ENCODE peak calls at places on chromosome 17, in four cellular contexts. H, R, Y and P are unnamed samples.
A peak's percentile ranks its signal among the peaks of the same experiment; 100 is the strongest.

GRCh38 chr17:66737524-66737923 is 97.4 kb upstream of the CACNG5 start:
- DNase-seq in R (peak; percentile 12), H (peak; percentile 60), Y (peak; percentile 21), P (peak; percentile 40)

GRCh38 chr17:79892457-79893236 is 53.4 kb upstream of the CBX4 start:
- DNase-seq in Y (no peak), H (no peak), R (no peak), P (peak; percentile 31)

GRCh38 chr17:67044940-67045339 is 586 bp downstream of the CACNG1 start:
- DNase-seq in Y (no peak), R (no peak), H (no peak), P (no peak)

GRCh38 chr17:12403881-12404398 is 261.8 kb upstream of the MYOCD start:
- DNase-seq in Y (no peak), R (no peak), H (no peak), P (no peak)

GRCh38 chr17:82215095-82215971 is 2.7 kb upstream of the CCDC57 start:
- DNase-seq in R (no peak), H (no peak), Y (peak; percentile 5), P (no peak)

GRCh38 chr17:68100000-68100641 is 64.6 kb downstream of the KPNA2 start:
- DNase-seq in R (no peak), H (no peak), Y (no peak), P (no peak)

GRCh38 chr17:14458724-14459123 is 157.8 kb downstream of the HS3ST3B1 start:
- DNase-seq in H (no peak), Y (no peak), R (no peak), P (no peak)

GRCh38 chr17:68512967-68513474 is 791 bp downstream of the PRKAR1A start:
- DNase-seq in R (no peak), H (no peak), Y (peak; percentile 65), P (no peak)

GRCh38 chr17:8420041-8420934 is 15.4 kb upstream of the NDEL1 start:
- DNase-seq in H (peak; percentile 19), R (no peak), Y (peak; percentile 85), P (peak; percentile 82)

GRCh38 chr17:27974531-27975145 is 67.8 kb upstream of the NLK start:
- DNase-seq in Y (no peak), R (no peak), H (no peak), P (no peak)

GRCh38 chr17:49545007-49545660 is 30.5 kb upstream of the NXPH3 start:
- DNase-seq in Y (no peak), R (no peak), H (no peak), P (no peak)

GRCh38 chr17:15947331-15947730 is 2.4 kb downstream of the ADORA2B start:
- DNase-seq in H (no peak), Y (peak; percentile 66), R (no peak), P (no peak)

GRCh38 chr17:58338907-58339774 is 10.5 kb upstream of the TSPOAP1 start:
- DNase-seq in Y (peak; percentile 64), R (no peak), H (no peak), P (no peak)

GRCh38 chr17:17740627-17741237 is 59.5 kb downstream of the RAI1 start:
- DNase-seq in R (no peak), Y (no peak), H (no peak), P (no peak)

GRCh38 chr17:50863221-50863843 is 2.8 kb downstream of the TOB1 start:
- DNase-seq in Y (peak; percentile 60), R (no peak), H (no peak), P (no peak)

GRCh38 chr17:44321246-44322120 is 3.1 kb downstream of the SLC25A39 start:
- DNase-seq in Y (no peak), H (no peak), R (no peak), P (no peak)

GRCh38 chr17:59892251-59892848 is 393 bp downstream of the TUBD1 start:
- DNase-seq in H (no peak), R (no peak), Y (no peak), P (no peak)

GRCh38 chr17:50129303-50129945 is 536 bp downstream of the SAMD14 start:
- DNase-seq in H (no peak), R (no peak), Y (peak; percentile 57), P (no peak)

GRCh38 chr17:54903375-54903774 is 2.7 kb downstream of the TOM1L1 start:
- DNase-seq in Y (no peak), H (no peak), R (no peak), P (peak; percentile 11)

GRCh38 chr17:49434821-49435581 is 20.3 kb upstream of the PHB1 start:
- DNase-seq in Y (peak; percentile 66), H (no peak), R (no peak), P (no peak)

GRCh38 chr17:39144414-39144813 is 7.0 kb downstream of the PLXDC1 start:
- DNase-seq in Y (peak; percentile 92), H (peak; percentile 80), R (peak; percentile 64), P (peak; percentile 92)

GRCh38 chr17:82936768-82937171 is 96.9 kb upstream of the ZNF750 start:
- DNase-seq in Y (no peak), R (no peak), H (no peak), P (no peak)

GRCh38 chr17:75474736-75475135 is 18.3 kb downstream of the TMEM94 start:
- DNase-seq in Y (no peak), R (no peak), H (no peak), P (no peak)

GRCh38 chr17:81429353-81429774 is 34.1 kb downstream of the BAHCC1 start:
- DNase-seq in R (no peak), Y (peak; percentile 67), H (no peak), P (peak; percentile 87)

GRCh38 chr17:79801156-79802038 is 4.5 kb upstream of the CBX8 start:
- DNase-seq in Y (no peak), R (no peak), H (peak; percentile 48), P (no peak)

GRCh38 chr17:30990458-30990857 is 19.6 kb downstream of the RNF135 start:
- DNase-seq in R (no peak), H (no peak), Y (no peak), P (no peak)

GRCh38 chr17:13047016-13047415 is 29.2 kb upstream of the ELAC2 start:
- DNase-seq in H (no peak), R (no peak), Y (no peak), P (no peak)

GRCh38 chr17:42365136-42365535 is 23.1 kb downstream of the STAT3 start:
- DNase-seq in R (no peak), Y (peak; percentile 87), H (peak; percentile 65), P (no peak)

GRCh38 chr17:4556996-4557395 is 1.8 kb upstream of the MYBBP1A start:
- DNase-seq in Y (no peak), R (no peak), H (no peak), P (no peak)

GRCh38 chr17:4947411-4948165 is 742 bp downstream of the PFN1 start:
- DNase-seq in Y (peak; percentile 59), R (no peak), H (no peak), P (peak; percentile 53)

GRCh38 chr17:1003633-1003971 is 6.7 kb downstream of the TIMM22 start:
- DNase-seq in R (no peak), H (no peak), Y (no peak), P (no peak)

GRCh38 chr17:37546242-37546641 is 56.6 kb downstream of the DUSP14 start:
- DNase-seq in Y (no peak), R (no peak), H (no peak), P (no peak)

GRCh38 chr17:57955183-57955952 is at the start of gene CUEDC1:
- DNase-seq in H (no peak), R (no peak), Y (peak; percentile 50), P (peak; percentile 81)

GRCh38 chr17:79836952-79837887 is 2.0 kb downstream of the CBX4 start:
- DNase-seq in Y (peak; percentile 73), R (no peak), H (no peak), P (peak; percentile 77)

GRCh38 chr17:72287586-72287985 is 166.8 kb downstream of the SOX9 start:
- DNase-seq in H (no peak), R (no peak), Y (no peak), P (no peak)

GRCh38 chr17:76511562-76512365 is 10.5 kb upstream of the RHBDF2 start:
- DNase-seq in R (no peak), Y (no peak), H (no peak), P (no peak)

GRCh38 chr17:10735821-10736220 is 6.0 kb upstream of the TMEM220 start:
- DNase-seq in H (no peak), Y (no peak), R (no peak), P (no peak)
- H3K4me3 ChIP-seq in H (no peak overlapping the region), Y (no peak overlapping the region), R (no peak overlapping the region), P (no peak overlapping the region)

GRCh38 chr17:32929588-32929987 is 1.6 kb downstream of the TMEM98 start:
- DNase-seq in H (no peak), Y (no peak), R (no peak), P (no peak)
- H3K4me3 ChIP-seq in H (peak overlapping the region; percentile 56), Y (no peak overlapping the region), R (peak overlapping the region; percentile 51), P (no peak overlapping the region)

GRCh38 chr17:29593546-29594440 is 861 bp downstream of the ANKRD13B start:
- DNase-seq in Y (no peak), H (no peak), R (no peak), P (peak; percentile 15)

GRCh38 chr17:29595943-29596774 is 3.2 kb downstream of the ANKRD13B start:
- DNase-seq in R (no peak), Y (no peak), H (no peak), P (peak; percentile 3)

GRCh38 chr17:29592850-29593545 is at the start of gene ANKRD13B:
- DNase-seq in Y (no peak), H (no peak), R (no peak), P (peak; percentile 44)

GRCh38 chr17:29595107-29595942 is 2.4 kb downstream of the ANKRD13B start:
- DNase-seq in Y (no peak), R (no peak), H (no peak), P (no peak)

GRCh38 chr17:29594441-29595090 is 1.6 kb downstream of the ANKRD13B start:
- DNase-seq in Y (no peak), R (no peak), H (no peak), P (peak; percentile 5)
- H3K4me3 ChIP-seq in Y (no peak overlapping the region), R (no peak overlapping the region), H (peak overlapping the region; percentile 47), P (peak overlapping the region; percentile 65)

GRCh38 chr17:73304438-73304837 is 7.4 kb downstream of the CDC42EP4 start:
- DNase-seq in R (no peak), H (no peak), Y (no peak), P (no peak)

GRCh38 chr17:73307130-73307529 is 4.7 kb downstream of the CDC42EP4 start:
- DNase-seq in H (no peak), R (no peak), Y (no peak), P (peak; percentile 64)

GRCh38 chr17:73305845-73306836 is 5.7 kb downstream of the CDC42EP4 start:
- DNase-seq in Y (no peak), R (no peak), H (no peak), P (no peak)

GRCh38 chr17:73302189-73302588 is 9.6 kb downstream of the CDC42EP4 start:
- DNase-seq in Y (no peak), H (peak; percentile 78), R (no peak), P (no peak)

GRCh38 chr17:73304971-73305786 is 6.6 kb downstream of the CDC42EP4 start:
- DNase-seq in H (peak; percentile 46), Y (peak; percentile 91), R (peak; percentile 60), P (peak; percentile 86)
- H3K4me3 ChIP-seq in H (peak overlapping the region; percentile 26), Y (peak overlapping the region; percentile 48), R (peak overlapping the region; percentile 20), P (peak overlapping the region; percentile 6)